ENCODE peak calls at places on chromosomes 13 and 19, in seven cellular contexts. J is aorta; B is CD4-positive, CD25-positive, alpha-beta regulatory T cell; A is NCI-H2029; K is lower leg skin; Q is stimulated activated CD8-positive, alpha-beta memory T cell treated with anti-CD3 and anti-CD28 coated beads, Interleukin-7, amount 100 ng/mL, for 1 hour; D is endothelial cell. S is an unnamed sample.

GRCh38 chr19:16889429-16889882 is 657 bp downstream of the F2RL3 start:
- DNase-seq in K (no peak), Q (no peak), J (no peak), D (no peak), A (no peak), B (no peak), S (no peak)

GRCh38 chr19:991174-991931 is 7.2 kb downstream of the WDR18 start:
- DNase-seq in K (no peak), B (peak; percentile 19), A (no peak), D (peak; percentile 60), Q (peak; percentile 10), J (no peak), S (no peak)

GRCh38 chr19:29086182-29086581 is 126.8 kb downstream of the UQCRFS1 start:
- DNase-seq in B (no peak), D (no peak), A (no peak), J (no peak), Q (no peak), K (no peak), S (no peak)

GRCh38 chr19:38788478-38789243 is at the start of gene LGALS7B:
- DNase-seq in J (peak; percentile 45), A (no peak), Q (no peak), K (no peak), D (no peak), B (no peak), S (no peak)

GRCh38 chr19:16470911-16471811 is 609 bp downstream of the EPS15L1 start:
- DNase-seq in Q (no peak), A (no peak), K (no peak), B (no peak), J (peak; percentile 82), D (peak; percentile 27), S (no peak)

GRCh38 chr13:99442273-99442895 is 58.9 kb upstream of the TM9SF2 start:
- DNase-seq in J (no peak), B (peak; percentile 73), K (peak; percentile 48), Q (no peak), A (no peak), D (peak; percentile 42), S (no peak)

GRCh38 chr13:34003712-34004111 is 185.8 kb downstream of the RFC3 start:
- DNase-seq in B (no peak), Q (no peak), D (no peak), J (no peak), K (no peak), A (no peak), S (no peak)

GRCh38 chr13:23928985-23929384 is 31.7 kb upstream of the C1QTNF9B start:
- DNase-seq in K (no peak), Q (no peak), D (no peak), B (no peak), J (no peak), A (no peak), S (no peak)

GRCh38 chr19:54206030-54206830 is 5.6 kb downstream of the RPS9 start:
- DNase-seq in D (no peak), Q (no peak), K (no peak), A (no peak), J (peak; percentile 73), B (no peak), S (no peak)

GRCh38 chr13:28373803-28374202 is 121.1 kb downstream of the FLT1 start:
- DNase-seq in A (no peak), Q (no peak), K (no peak), J (no peak), D (no peak), B (no peak), S (no peak)